ENCODE peak calls at places on chromosomes 4 and X, in nine cellular contexts. T is AG08396; P is EL; N is WTC11; G is NCI-H1417 treated with DMSO at 0.1 percent for 48 hours; I is T-helper 17 cell; H is CD4-positive, alpha-beta T cell; X is germinal center; O is COLO829. C is an unnamed sample.

GRCh38 chr4:82773049-82773448 is 25.5 kb downstream of the SCD5 start:
- DNase-seq in T (no peak), P (no peak), N (no peak), G (no peak), I (no peak), H (no peak), X (no peak), O (no peak), C (no peak)

GRCh38 chr4:117479673-117480072 is 394.3 kb upstream of the TRAM1L1 start:
- DNase-seq in T (no peak), P (no peak), N (no peak), G (no peak), I (no peak), H (no peak), X (no peak), O (no peak), C (no peak)

GRCh38 chr4:186807809-186808634 is 84.4 kb upstream of the FAT1 start:
- DNase-seq in T (no peak), P (peak), N (no peak), G (no peak), I (no peak), H (no peak), X (no peak), O (no peak), C (no peak)

GRCh38 chr4:48445704-48446103 is 37.4 kb upstream of the SLC10A4 start:
- DNase-seq in T (no peak), P (peak), N (no peak), G (no peak), I (no peak), H (no peak), X (peak), O (peak), C (no peak)

GRCh38 chr4:12084690-12085089 is 656.0 kb upstream of the HS3ST1 start:
- DNase-seq in T (no peak), P (no peak), N (no peak), G (no peak), I (no peak), H (no peak), X (no peak), O (no peak), C (no peak)

GRCh38 chr4:48710446-48711209 is 69.5 kb downstream of the FRYL start:
- DNase-seq in T (no peak), P (peak), N (no peak), G (no peak), I (no peak), H (no peak), X (no peak), O (no peak), C (no peak)

GRCh38 chr4:185127021-185127925 is 15.8 kb upstream of the SLC25A4 start:
- DNase-seq in T (peak), P (peak), N (peak), G (no peak), I (no peak), H (no peak), X (peak), O (no peak), C (no peak)

GRCh38 chr4:115844180-115844579 is 730.8 kb upstream of the NDST4 start:
- DNase-seq in T (no peak), P (no peak), N (no peak), G (no peak), I (no peak), H (no peak), X (no peak), O (no peak), C (no peak)

GRCh38 chrX:15207384-15207783 is 62.5 kb downstream of the ASB9 start:
- DNase-seq in T (no peak), P (no peak), N (no peak), G (no peak), I (no peak), H (no peak), X (no peak), O (no peak), C (no peak)

GRCh38 chr4:163391756-163392155 is 48.1 kb downstream of the NPY5R start:
- DNase-seq in T (no peak), P (no peak), N (no peak), G (no peak), I (no peak), H (no peak), X (no peak), O (peak), C (no peak)

GRCh38 chrX:8981742-8982141 is 52.2 kb downstream of the FAM9B start:
- DNase-seq in T (no peak), P (no peak), N (no peak), G (no peak), I (no peak), H (no peak), X (no peak), O (no peak), C (no peak)

GRCh38 chrX:119240356-119240755 is 4.3 kb downstream of the PGRMC1 start:
- DNase-seq in T (peak), P (peak), N (no peak), G (no peak), I (no peak), H (no peak), X (no peak), O (no peak), C (no peak)

GRCh38 chr4:44927361-44928061 is 201.2 kb upstream of the GNPDA2 start:
- DNase-seq in T (no peak), P (no peak), N (no peak), G (peak), I (no peak), H (no peak), X (no peak), O (peak), C (peak)

GRCh38 chr4:25552580-25553271 is 102.9 kb upstream of the SLC34A2 start:
- DNase-seq in T (no peak), P (no peak), N (no peak), G (no peak), I (no peak), H (no peak), X (no peak), O (no peak), C (no peak)

GRCh38 chrX:134548844-134549205 is 88.9 kb downstream of the HPRT1 start:
- DNase-seq in T (no peak), P (no peak), N (no peak), G (no peak), I (no peak), H (no peak), X (no peak), O (no peak), C (no peak)

GRCh38 chrX:134374294-134374693 is 85.7 kb upstream of the HPRT1 start:
- DNase-seq in T (no peak), P (no peak), N (no peak), G (no peak), I (no peak), H (no peak), X (no peak), O (no peak), C (no peak)

GRCh38 chrX:129679856-129680255 is 25.1 kb upstream of the APLN start:
- DNase-seq in T (no peak), P (no peak), N (no peak), G (no peak), I (no peak), H (no peak), X (no peak), O (no peak), C (peak)

GRCh38 chrX:132603700-132604286 is 115.0 kb upstream of the MBNL3 start:
- DNase-seq in T (no peak), P (no peak), N (no peak), G (no peak), I (no peak), H (no peak), X (no peak), O (no peak), C (no peak)

GRCh38 chr4:55543858-55544257 is 2.9 kb downstream of the CLOCK start:
- DNase-seq in T (no peak), P (peak), N (no peak), G (no peak), I (no peak), H (no peak), X (no peak), O (no peak), C (no peak)

C was measured in NCI-H2081 treated with DMSO at 0.1 percent for 48 hours.